ENCODE peak calls at places on chromosome 14, in ten cellular contexts. Y is uterus, Z is Panc1, B is astrocyte of the spinal cord, R is cardiac fibroblast, X is GM23248, N is AG04450, Q is mucosa of descending colon, V is tibial artery, F is bronchial epithelial cell. W is an unnamed sample.
A peak's percentile ranks its signal among the peaks of the same experiment; 100 is the strongest.

GRCh38 chr14:39884091-39884490 is 451.9 kb upstream of the FBXO33 start:
- DNase-seq in B (no peak), Y (no peak), F (no peak), Z (no peak), X (no peak), N (no peak), Q (no peak), R (no peak), V (no peak), W (no peak)

GRCh38 chr14:67575684-67576083 is 24.4 kb downstream of the PIGH start:
- DNase-seq in B (no peak), Y (no peak), R (no peak), N (no peak), F (peak; percentile 59), X (no peak), Q (no peak), Z (no peak), V (peak; percentile 45), W (no peak)

GRCh38 chr14:24290746-24291145 is 8.8 kb downstream of the DHRS1 start:
- DNase-seq in B (no peak), F (no peak), X (no peak), R (no peak), Q (no peak), Y (no peak), N (no peak), Z (no peak), V (no peak), W (no peak)

GRCh38 chr14:54450535-54450934 is 9.4 kb upstream of the CNIH1 start:
- DNase-seq in X (peak; percentile 90), B (peak; percentile 39), N (no peak), Z (no peak), F (peak; percentile 14), R (peak; percentile 41), Q (no peak), Y (no peak), V (no peak), W (no peak)

GRCh38 chr14:98711453-98711852 is 560.5 kb downstream of the BCL11B start:
- DNase-seq in V (no peak), F (peak; percentile 24), X (no peak), R (no peak), N (no peak), Q (no peak), Z (no peak), B (no peak), Y (no peak), W (no peak)

GRCh38 chr14:35147186-35147585 is 24.8 kb downstream of the PRORP start:
- DNase-seq in X (no peak), Y (no peak), Q (no peak), N (no peak), R (no peak), B (no peak), F (no peak), V (no peak), Z (no peak), W (no peak)

GRCh38 chr14:95510804-95511203 is 5.6 kb downstream of the SYNE3 start:
- DNase-seq in F (no peak), X (peak; percentile 66), R (no peak), B (no peak), Q (no peak), N (no peak), Y (no peak), Z (no peak), V (no peak), W (no peak)

GRCh38 chr14:91897121-91897701 is 29.9 kb upstream of the TC2N start:
- DNase-seq in Z (no peak), B (peak; percentile 32), R (peak; percentile 92), Q (no peak), V (peak; percentile 96), F (peak; percentile 12), X (peak; percentile 93), N (no peak), Y (peak; percentile 63), W (peak; percentile 52)

GRCh38 chr14:34465069-34465859 is 3.2 kb upstream of the SPTSSA start:
- DNase-seq in Q (no peak), N (no peak), B (peak; percentile 46), Y (no peak), V (no peak), Z (no peak), R (peak; percentile 77), F (peak; percentile 36), X (peak; percentile 10), W (peak; percentile 23)

GRCh38 chr14:61565181-61565580 is 130.1 kb upstream of the HIF1A start:
- DNase-seq in X (peak; percentile 73), R (peak; percentile 45), F (no peak), Y (no peak), N (no peak), V (no peak), B (no peak), Z (no peak), Q (no peak), W (no peak)

GRCh38 chr14:88380405-88380804 is 5.1 kb upstream of the SPATA7 start:
- DNase-seq in Z (no peak), Q (no peak), F (peak; percentile 29), V (no peak), R (peak; percentile 40), Y (no peak), B (peak; percentile 15), N (no peak), X (peak; percentile 6), W (no peak)

GRCh38 chr14:99081156-99081765 is 190.7 kb downstream of the BCL11B start:
- DNase-seq in F (no peak), X (no peak), Q (no peak), Z (no peak), N (no peak), Y (no peak), R (no peak), B (no peak), V (no peak), W (no peak)

GRCh38 chr14:61167642-61168041 is 113.5 kb downstream of the TMEM30B start:
- DNase-seq in Z (no peak), F (no peak), B (no peak), N (no peak), V (no peak), Q (no peak), Y (no peak), R (no peak), X (no peak), W (no peak)

GRCh38 chr14:67228325-67228984 is 12.8 kb upstream of the PALS1 start:
- DNase-seq in N (no peak), Y (no peak), X (peak; percentile 73), Z (no peak), B (peak; percentile 26), Q (no peak), R (no peak), F (peak; percentile 31), V (no peak), W (no peak)

DNA sequence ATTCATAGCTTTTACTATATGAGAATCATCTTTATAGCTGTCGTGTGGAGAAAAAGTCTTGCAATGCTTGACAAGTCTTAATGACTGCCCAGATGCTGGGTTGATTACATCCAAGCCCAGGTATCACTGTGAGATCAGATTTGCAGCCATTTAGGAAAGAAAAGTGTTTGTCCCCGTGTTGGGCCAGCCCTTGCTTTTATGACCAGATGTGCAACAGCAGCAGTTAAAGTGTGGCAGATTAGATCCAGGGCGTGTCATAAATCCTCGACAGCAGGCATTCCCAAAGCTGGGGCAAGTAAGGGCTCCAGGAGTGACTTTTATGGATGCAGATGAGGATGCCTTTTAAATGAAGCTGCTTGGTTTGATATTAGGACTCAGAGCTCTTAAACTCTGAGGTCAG is 1.6 kb downstream of the SMOC1 start:
- DNase-seq in F (no peak), Q (no peak), N (no peak), Y (no peak), Z (no peak), V (no peak), B (no peak), X (no peak), R (no peak), W (no peak)
- H3K4me3 ChIP-seq in F (no peak overlapping the region), Q (no peak overlapping the region), N (peak overlapping the region; percentile 70), Y (no peak overlapping the region), Z (no peak overlapping the region), V (peak overlapping the region; percentile 59), B (peak overlapping the region; percentile 57), X (no peak overlapping the region), R (no peak overlapping the region), W (peak overlapping the region; percentile 59)

GRCh38 chr14:22536853-22537338 is 52.1 kb downstream of the DAD1 start:
- DNase-seq in Z (peak; percentile 61), B (peak; percentile 95), Y (peak; percentile 77), N (peak; percentile 81), R (peak; percentile 88), X (peak; percentile 99), Q (no peak), F (peak; percentile 99), V (peak; percentile 88), W (peak; percentile 89)

GRCh38 chr14:22534547-22534946 is 54.5 kb downstream of the DAD1 start:
- DNase-seq in Q (no peak), Z (no peak), R (no peak), X (no peak), F (no peak), V (no peak), B (no peak), Y (no peak), N (no peak), W (no peak)

GRCh38 chr14:22533739-22534359 is 55.2 kb downstream of the DAD1 start:
- DNase-seq in Y (no peak), V (no peak), N (no peak), F (no peak), Q (no peak), Z (no peak), B (no peak), R (no peak), X (no peak), W (no peak)

GRCh38 chr14:22535916-22536315 is 53.1 kb downstream of the DAD1 start:
- DNase-seq in Z (no peak), R (no peak), X (no peak), Y (no peak), B (no peak), F (no peak), Q (no peak), N (no peak), V (no peak), W (no peak)

GRCh38 chr14:22535126-22535525 is 53.9 kb downstream of the DAD1 start:
- DNase-seq in F (no peak), X (no peak), Y (no peak), N (no peak), V (no peak), Z (no peak), Q (no peak), R (no peak), B (no peak), W (no peak)
- H3K4me3 ChIP-seq in F (no peak overlapping the region), X (no peak overlapping the region), Y (no peak overlapping the region), N (no peak overlapping the region), V (no peak overlapping the region), Z (no peak overlapping the region), Q (no peak overlapping the region), R (no peak overlapping the region), B (no peak overlapping the region), W (no peak overlapping the region)

GRCh38 chr14:28765169-28765906 is 1.2 kb upstream of the FOXG1 start:
- DNase-seq in X (peak; percentile 39), B (peak; percentile 40), V (no peak), Q (no peak), Z (no peak), N (no peak), Y (no peak), F (no peak), R (no peak), W (no peak)
- H3K4me3 ChIP-seq in X (peak overlapping the region; percentile 56), B (peak overlapping the region; percentile 42), V (peak overlapping the region; percentile 34), Q (no peak overlapping the region), Z (no peak overlapping the region), N (peak overlapping the region; percentile 4), Y (no peak overlapping the region), F (no peak overlapping the region), R (peak overlapping the region; percentile 13), W (peak overlapping the region; percentile 51)

GRCh38 chr14:52860910-52861309 is 69.5 kb upstream of the GNPNAT1 start:
- DNase-seq in V (no peak), X (no peak), Y (no peak), R (no peak), Q (no peak), B (no peak), F (no peak), Z (no peak), N (no peak), W (no peak)
- H3K4me3 ChIP-seq in V (no peak overlapping the region), X (no peak overlapping the region), Y (no peak overlapping the region), R (no peak overlapping the region), Q (no peak overlapping the region), B (no peak overlapping the region), F (no peak overlapping the region), Z (no peak overlapping the region), N (no peak overlapping the region), W (no peak overlapping the region)